ENCODE peak calls at places on chromosomes 12 and 14, in seven cellular contexts. V, Y, G, S, A, J and F are unnamed samples.

GRCh38 chr12:13133886-13134285 is 30.4 kb upstream of the GSG1 start:
- DNase-seq in S (no peak), Y (no peak), J (no peak), V (no peak), A (no peak), G (no peak), F (no peak)

GRCh38 chr12:53493610-53494391 is 5.5 kb downstream of the MAP3K12 start:
- DNase-seq in J (no peak), A (no peak), G (no peak), S (no peak), V (no peak), Y (no peak), F (no peak)

GRCh38 chr12:9673404-9674225 is 4.1 kb downstream of the CLEC2D start:
- DNase-seq in A (peak), G (no peak), S (no peak), Y (no peak), V (no peak), J (peak), F (no peak)

GRCh38 chr12:106719879-106720278 is 54.6 kb upstream of the RIC8B start:
- DNase-seq in A (no peak), Y (no peak), J (no peak), S (no peak), G (no peak), V (no peak), F (no peak)

GRCh38 chr12:104573-105081 is 38.1 kb downstream of the IQSEC3 start:
- DNase-seq in S (no peak), G (no peak), V (peak), Y (no peak), J (peak), A (no peak), F (no peak)

GRCh38 chr12:8045952-8046944 is 13.7 kb downstream of the FOXJ2 start:
- DNase-seq in S (peak), A (no peak), G (peak), Y (peak), J (peak), V (peak), F (no peak)

GRCh38 chr12:25741917-25742316 is 188.8 kb upstream of the LMNTD1 start:
- DNase-seq in V (no peak), Y (no peak), G (no peak), J (no peak), A (no peak), S (no peak), F (no peak)

GRCh38 chr14:76870146-76870545 is 43.9 kb downstream of the LRRC74A start:
- DNase-seq in Y (no peak), J (no peak), S (no peak), G (no peak), A (no peak), V (no peak), F (no peak)

GRCh38 chr14:94042433-94043091 is 16.4 kb downstream of the OTUB2 start:
- DNase-seq in V (no peak), A (no peak), Y (no peak), J (no peak), G (no peak), S (no peak), F (no peak)

GRCh38 chr12:6426882-6427671 is 17.7 kb upstream of the CD27 start:
- DNase-seq in Y (peak), A (no peak), S (no peak), G (peak), V (no peak), J (peak), F (no peak)

GRCh38 chr12:32100361-32100760 is 6.3 kb upstream of the BICD1 start:
- DNase-seq in G (no peak), A (no peak), V (no peak), S (no peak), Y (no peak), J (no peak), F (no peak)

GRCh38 chr12:47736216-47736615 is 10.9 kb upstream of the ENDOU start:
- DNase-seq in S (no peak), Y (no peak), V (no peak), G (no peak), J (no peak), A (no peak), F (no peak)

GRCh38 chr14:103891667-103892215 is 36.5 kb upstream of the TDRD9 start:
- DNase-seq in V (no peak), S (no peak), Y (no peak), A (no peak), G (no peak), J (no peak), F (no peak)

GRCh38 chr14:90732723-90733122 is 83.5 kb downstream of the TTC7B start:
- DNase-seq in G (no peak), J (no peak), A (no peak), S (no peak), Y (no peak), V (no peak), F (no peak)

GRCh38 chr12:68482014-68482413 is 128.7 kb upstream of the RAP1B start:
- DNase-seq in S (no peak), V (no peak), A (no peak), J (no peak), G (no peak), Y (no peak), F (no peak)

GRCh38 chr14:100104523-100105300 is 39.5 kb downstream of the EVL start:
- DNase-seq in S (no peak), V (no peak), A (no peak), Y (no peak), G (no peak), J (no peak), F (no peak)

GRCh38 chr14:105911006-105911847 is 384.8 kb downstream of the TMEM121 start:
- DNase-seq in Y (no peak), G (no peak), S (no peak), A (no peak), J (no peak), V (no peak), F (no peak)

GRCh38 chr14:33062476-33062875 is 123.8 kb downstream of the NPAS3 start:
- DNase-seq in A (no peak), G (no peak), V (peak), Y (no peak), S (no peak), J (no peak), F (no peak)

GRCh38 chr14:23539209-23539866 is 12.2 kb downstream of the ZFHX2 start:
- DNase-seq in S (no peak), G (no peak), J (no peak), A (no peak), Y (no peak), V (peak), F (no peak)

GRCh38 chr12:122080149-122081107 is 1.9 kb downstream of the MLXIP start:
- DNase-seq in V (peak), A (no peak), G (no peak), S (peak), Y (no peak), J (peak), F (no peak)

GRCh38 chr12:49274396-49275069 is 9.7 kb downstream of the TUBA1C start:
- DNase-seq in J (no peak), Y (no peak), S (no peak), A (no peak), G (no peak), V (no peak), F (no peak)

GRCh38 chr14:92322516-92322915 is 449 bp upstream of the SLC24A4 start:
- DNase-seq in S (no peak), A (no peak), V (no peak), J (no peak), Y (no peak), G (no peak), F (no peak)

GRCh38 chr14:31930493-31931225 is 146.4 kb upstream of the ARHGAP5 start:
- DNase-seq in Y (no peak), G (no peak), V (no peak), J (no peak), S (no peak), A (peak), F (no peak)

GRCh38 chr12:127509066-127509778 is 757.7 kb upstream of the TMEM132C start:
- DNase-seq in J (no peak), S (no peak), V (no peak), Y (no peak), A (no peak), G (no peak), F (no peak)

GRCh38 chr12:21527451-21528180 is 1.5 kb downstream of the SPX start:
- DNase-seq in A (peak), J (peak), S (no peak), V (peak), Y (peak), G (peak), F (no peak)

GRCh38 chr12:72286526-72286925 is 14.4 kb downstream of the TRHDE start:
- DNase-seq in A (no peak), V (no peak), G (no peak), J (no peak), Y (no peak), S (no peak), F (no peak)

GRCh38 chr12:38282886-38283285 is 33.7 kb upstream of the ALG10B start:
- DNase-seq in Y (no peak), J (no peak), S (no peak), A (peak), V (no peak), G (no peak), F (no peak)

GRCh38 chr12:11787921-11788849 is 138.7 kb downstream of the ETV6 start:
- DNase-seq in Y (no peak), G (no peak), A (no peak), V (no peak), J (no peak), S (no peak), F (no peak)

GRCh38 chr12:51011960-51012359 is 14.2 kb downstream of the SLC11A2 start:
- DNase-seq in J (peak), V (no peak), S (no peak), G (no peak), Y (no peak), A (no peak), F (no peak)

GRCh38 chr12:117686911-117687377 is 281.8 kb downstream of the KSR2 start:
- DNase-seq in Y (no peak), V (no peak), A (no peak), G (no peak), S (no peak), J (peak), F (no peak)